ENCODE peak calls at places on chromosomes 11 and 22, in seven cellular contexts. K is IMR-90, G is uterus, J is cardiac muscle cell, A is adrenal gland, I is lower lobe of right lung, L is PC-3. X is an unnamed sample.

GRCh38 chr11:35326266-35326879 is 93.0 kb downstream of the SLC1A2 start:
- DNase-seq in L (no peak), G (no peak), J (no peak), A (no peak), I (no peak), K (no peak), X (no peak)

GRCh38 chr11:130383363-130384168 is 44.8 kb downstream of the ADAMTS8 start:
- DNase-seq in J (peak), L (peak), G (no peak), K (peak), A (no peak), I (no peak), X (peak)

GRCh38 chr11:96319901-96320656 is 22.9 kb downstream of the MAML2 start:
- DNase-seq in J (no peak), K (no peak), I (no peak), A (no peak), L (no peak), G (no peak), X (no peak)

GRCh38 chr22:24883426-24883825 is 63.1 kb downstream of the LHFPL7 start:
- DNase-seq in J (no peak), L (no peak), A (no peak), G (no peak), K (no peak), I (peak), X (no peak)

GRCh38 chr22:50278461-50278860 is 8.3 kb upstream of the MAPK11 start:
- DNase-seq in I (no peak), G (no peak), A (no peak), K (no peak), L (no peak), J (no peak), X (no peak)

GRCh38 chr11:132610216-132610615 is 922.1 kb downstream of the OPCML start:
- DNase-seq in K (peak), L (no peak), J (no peak), A (no peak), G (no peak), I (no peak), X (no peak)

GRCh38 chr11:19359425-19360000 is 118.8 kb upstream of the E2F8 start:
- DNase-seq in L (no peak), K (peak), A (no peak), J (no peak), G (no peak), I (no peak), X (no peak)

GRCh38 chr11:35223429-35223828 is 84.5 kb downstream of the CD44 start:
- DNase-seq in I (no peak), A (no peak), K (peak), G (peak), J (peak), L (no peak), X (no peak)

GRCh38 chr22:23117890-23118646 is 23.7 kb downstream of the RSPH14 start:
- DNase-seq in G (no peak), K (no peak), I (no peak), A (no peak), L (no peak), J (no peak), X (peak)

GRCh38 chr11:112751312-112751711 is 209.9 kb upstream of the NCAM1 start:
- DNase-seq in I (no peak), K (no peak), G (no peak), A (no peak), L (no peak), J (no peak), X (no peak)

GRCh38 chr11:22343411-22344032 is 5.3 kb downstream of the SLC17A6 start:
- DNase-seq in J (peak), I (no peak), L (no peak), A (no peak), K (no peak), G (no peak), X (no peak)

GRCh38 chr11:69587454-69588081 is 53.4 kb upstream of the CCND1 start:
- DNase-seq in A (no peak), I (no peak), G (no peak), J (no peak), L (peak), K (peak), X (no peak)

GRCh38 chr22:24975813-24976341 is 23.4 kb downstream of the KIAA1671 start:
- DNase-seq in G (peak), A (peak), J (no peak), K (no peak), I (no peak), L (no peak), X (peak)

GRCh38 chr22:49925525-49926128 is 7.2 kb downstream of the CRELD2 start:
- DNase-seq in G (no peak), K (no peak), A (no peak), I (no peak), L (no peak), J (no peak), X (no peak)

GRCh38 chr11:125464671-125465070 is 31.4 kb downstream of the FEZ1 start:
- DNase-seq in K (no peak), J (no peak), L (no peak), G (no peak), I (no peak), A (no peak), X (no peak)

GRCh38 chr11:119643212-119643877 is 85.7 kb downstream of the NECTIN1 start:
- DNase-seq in J (no peak), A (no peak), I (no peak), K (no peak), L (no peak), G (no peak), X (no peak)

GRCh38 chr22:19843107-19843856 is 11.4 kb downstream of the GNB1L start:
- DNase-seq in J (peak), A (no peak), G (no peak), I (no peak), K (no peak), L (no peak), X (peak)

GRCh38 chr11:123187670-123188507 is 7.2 kb downstream of the CLMP start:
- DNase-seq in I (no peak), G (no peak), A (no peak), J (no peak), K (peak), L (no peak), X (no peak)

GRCh38 chr22:17120711-17121234 is 387 bp downstream of the TMEM121B start:
- DNase-seq in J (peak), L (no peak), I (no peak), A (no peak), K (no peak), G (no peak), X (no peak)

GRCh38 chr11:125463590-125464265 is 32.3 kb downstream of the FEZ1 start:
- DNase-seq in I (no peak), G (no peak), J (no peak), K (peak), A (no peak), L (no peak), X (no peak)

GRCh38 chr11:100682247-100682969 is 4.7 kb upstream of the ARHGAP42 start:
- DNase-seq in J (no peak), G (no peak), I (no peak), L (peak), K (peak), A (no peak), X (no peak)

GRCh38 chr11:75705541-75705940 is 12.1 kb upstream of the MOGAT2 start:
- DNase-seq in A (no peak), G (no peak), K (no peak), I (no peak), L (no peak), J (no peak), X (no peak)
- H3K27ac ChIP-seq in A (no peak), G (no peak), K (no peak), I (no peak), L (no peak), J (no peak), X (no peak)

DNA sequence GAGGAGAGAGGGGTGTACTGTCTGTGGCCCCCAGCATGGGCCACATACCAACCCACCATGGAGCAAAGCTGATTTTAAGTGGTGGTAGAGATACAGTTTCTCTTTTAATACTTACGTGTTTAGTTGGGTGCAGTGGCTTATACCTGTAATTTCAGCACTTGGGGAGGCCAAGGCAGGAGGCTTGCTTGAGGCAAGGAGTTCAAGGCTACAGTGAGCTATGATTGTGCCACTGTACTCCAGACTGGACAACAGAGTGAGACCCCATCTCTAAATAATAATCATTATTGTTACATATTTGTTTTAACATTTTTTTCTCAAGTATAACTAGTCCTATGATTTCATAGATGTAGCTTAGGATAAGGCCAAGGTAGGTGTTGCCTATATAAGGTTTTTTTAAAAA is 8.8 kb downstream of the GGA1 start:
- DNase-seq in G (no peak), K (no peak), J (no peak), A (no peak), I (no peak), L (no peak), X (no peak)
- H3K4me3 ChIP-seq in G (no peak), K (no peak), J (no peak), A (no peak), I (no peak), L (no peak), X (no peak)

GRCh38 chr11:11895672-11896071 is 53.9 kb downstream of the USP47 start:
- DNase-seq in J (no peak), A (no peak), K (peak), G (no peak), L (peak), I (no peak), X (no peak)

GRCh38 chr11:11901917-11902316 is 60.1 kb downstream of the USP47 start:
- DNase-seq in A (no peak), J (no peak), G (no peak), K (no peak), L (no peak), I (no peak), X (no peak)

GRCh38 chr11:11898648-11899047 is 56.9 kb downstream of the USP47 start:
- DNase-seq in I (no peak), J (no peak), K (no peak), G (no peak), L (peak), A (no peak), X (no peak)

GRCh38 chr11:11894486-11894885 is 52.7 kb downstream of the USP47 start:
- DNase-seq in G (no peak), I (no peak), J (no peak), L (no peak), A (no peak), K (peak), X (no peak)

DNA sequence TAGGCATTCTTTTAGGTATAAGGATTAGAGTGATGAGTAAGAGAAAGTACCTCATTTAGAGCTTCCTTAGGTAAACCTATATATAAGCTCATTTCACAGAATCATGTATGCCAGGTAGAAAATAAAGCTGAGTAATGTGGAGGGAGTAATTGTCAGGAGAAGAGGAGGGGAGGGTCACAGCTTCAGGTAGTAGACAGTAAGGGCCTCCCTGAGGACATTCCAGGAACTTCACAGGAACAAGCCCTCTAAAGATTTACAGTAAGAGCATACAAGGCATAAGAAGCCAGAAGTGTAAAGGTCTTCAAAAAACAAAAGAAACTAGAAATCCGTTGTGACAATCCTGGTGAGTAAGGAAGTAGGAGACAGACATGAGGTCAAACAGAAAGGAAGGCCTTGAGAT is 57.6 kb downstream of the USP47 start:
- DNase-seq in I (no peak), G (no peak), K (no peak), A (no peak), J (no peak), L (peak), X (no peak)
- TF ChIP-seq CTCF in I (peak), G (no peak), K (no peak), A (no peak), J (no peak), L (peak), X (no peak)

GRCh38 chr11:73654482-73655021 is 8.2 kb downstream of the PLEKHB1 start:
- DNase-seq in J (no peak), I (no peak), G (no peak), L (no peak), K (no peak), A (no peak), X (no peak)

GRCh38 chr11:73655686-73656085 is 9.3 kb downstream of the PLEKHB1 start:
- DNase-seq in I (no peak), G (no peak), L (no peak), K (no peak), J (no peak), A (no peak), X (no peak)

GRCh38 chr11:73652046-73652730 is 5.8 kb downstream of the PLEKHB1 start:
- DNase-seq in I (no peak), K (no peak), G (no peak), A (no peak), L (peak), J (no peak), X (no peak)

GRCh38 chr11:73652856-73653559 is 6.6 kb downstream of the PLEKHB1 start:
- DNase-seq in J (no peak), I (no peak), G (no peak), A (no peak), K (peak), L (no peak), X (no peak)

DNA sequence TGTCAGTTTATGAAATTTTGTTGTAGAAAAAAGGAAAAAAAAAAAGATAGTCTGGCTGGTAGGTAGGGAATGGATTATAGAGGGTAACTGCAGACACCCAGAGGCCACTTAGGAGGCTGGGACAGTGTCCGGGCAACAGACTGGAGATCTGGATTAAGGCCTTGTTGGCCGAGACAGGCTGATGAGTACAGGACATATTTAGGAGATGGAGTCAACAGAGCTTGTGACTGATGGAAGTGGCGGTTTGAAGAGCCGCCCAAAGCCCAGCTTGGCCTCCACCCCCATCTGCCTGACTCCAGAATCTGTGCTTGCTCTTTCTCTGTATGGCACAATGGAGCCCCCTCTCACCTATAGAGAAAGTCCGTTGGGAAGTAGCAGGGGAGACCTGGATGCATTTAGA is 7.6 kb downstream of the PLEKHB1 start:
- DNase-seq in A (no peak), L (no peak), K (no peak), J (no peak), G (no peak), I (no peak), X (no peak)
- H3K27ac ChIP-seq in A (no peak), L (no peak), K (no peak), J (no peak), G (no peak), I (no peak), X (no peak)

GRCh38 chr11:62546937-62547625 is 475 bp upstream of the AHNAK start:
- DNase-seq in L (peak), A (no peak), J (no peak), I (no peak), G (peak), K (peak), X (no peak)

GRCh38 chr11:62548545-62549335 is 2.1 kb upstream of the AHNAK start:
- DNase-seq in L (peak), K (no peak), I (no peak), A (no peak), G (no peak), J (no peak), X (no peak)

GRCh38 chr11:62546244-62546936 is at the start of gene AHNAK:
- DNase-seq in I (peak), G (peak), L (peak), J (peak), A (peak), K (peak), X (peak)

GRCh38 chr11:62545437-62546243 is 966 bp downstream of the AHNAK start:
- DNase-seq in G (peak), K (peak), A (peak), I (peak), L (peak), J (peak), X (peak)

DNA sequence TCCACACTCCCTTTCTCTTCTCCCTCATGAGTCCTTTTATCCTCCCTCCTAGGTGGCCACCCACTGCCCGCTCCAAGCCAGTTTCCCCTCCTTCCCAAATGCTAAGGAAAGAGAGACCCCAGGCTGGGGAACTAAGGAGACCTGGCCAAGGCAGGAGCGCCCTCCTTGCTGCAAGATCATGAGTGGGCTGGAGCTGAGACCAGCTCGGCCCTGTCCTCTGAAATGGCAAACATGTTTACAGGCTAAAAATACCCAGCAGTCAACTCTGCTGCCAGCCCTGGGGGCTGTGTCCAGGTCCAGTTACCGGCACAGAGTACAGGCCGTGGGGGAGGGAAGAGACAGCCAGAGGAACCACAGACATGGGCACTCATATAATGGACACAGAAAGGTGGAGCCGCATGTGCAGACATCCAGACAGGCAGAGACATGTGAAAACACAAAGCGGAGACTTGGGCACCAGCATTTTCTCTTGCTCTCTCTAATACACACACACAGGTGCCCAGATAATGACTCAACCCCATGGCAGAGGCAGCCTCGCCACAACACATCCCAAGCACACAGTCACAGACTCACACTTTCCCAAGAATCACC is 1.2 kb upstream of the AHNAK start:
- DNase-seq in G (peak), I (no peak), J (peak), A (no peak), L (peak), K (no peak), X (peak)
- H3K4me3 ChIP-seq in G (peak), I (peak), J (peak), A (no peak), L (peak), K (peak), X (peak)

GRCh38 chr11:86671386-86672006 is 920 bp downstream of the ME3 start:
- DNase-seq in G (peak), I (peak), K (no peak), A (peak), L (peak), J (no peak), X (peak)
- TF ChIP-seq CTCF in G (no peak), I (no peak), K (no peak), A (no peak), L (no peak), J (no peak), X (no peak)

GRCh38 chr22:43377486-43377995 is 34.3 kb upstream of the MPPED1 start:
- DNase-seq in K (peak), J (no peak), I (peak), A (no peak), G (no peak), L (no peak), X (no peak)
- H3K27ac ChIP-seq in K (no peak), J (peak), I (no peak), A (no peak), G (no peak), L (no peak), X (no peak)

X was measured in psoas muscle.